ENCODE peak calls at places on chromosomes 4 and X, in four cellular contexts. U, D, W and P are unnamed samples.

GRCh38 chr4:82063017-82063416 is 310.8 kb downstream of the HNRNPD start:
- DNase-seq in U (no peak), D (no peak), W (no peak), P (no peak)

GRCh38 chrX:116010939-116011338 is 159.6 kb upstream of the AGTR2 start:
- DNase-seq in U (no peak), D (no peak), W (no peak), P (no peak)

GRCh38 chr4:177190995-177191568 is 118.6 kb upstream of the NEIL3 start:
- DNase-seq in U (no peak), D (no peak), W (no peak), P (no peak)

GRCh38 chr4:10639664-10640063 is 44.9 kb downstream of the CLNK start:
- DNase-seq in U (no peak), D (no peak), W (no peak), P (no peak)

GRCh38 chrX:47278684-47279083 is 45.9 kb downstream of the USP11 start:
- DNase-seq in U (no peak), D (no peak), W (no peak), P (no peak)

GRCh38 chrX:38986586-38986985 is 185.3 kb downstream of the MID1IP1 start:
- DNase-seq in U (no peak), D (no peak), W (no peak), P (no peak)

GRCh38 chrX:130539721-130540321 is 138.0 kb downstream of the RBMX2 start:
- DNase-seq in U (no peak), D (peak), W (peak), P (no peak)

GRCh38 chr4:149441338-149441737 is 374.3 kb downstream of the IQCM start:
- DNase-seq in U (no peak), D (no peak), W (no peak), P (no peak)

GRCh38 chr4:20217951-20218350 is 33.8 kb upstream of the SLIT2 start:
- DNase-seq in U (no peak), D (no peak), W (no peak), P (no peak)

GRCh38 chr4:123976285-123976684 is 579.7 kb downstream of the SPRY1 start:
- DNase-seq in U (no peak), D (no peak), W (no peak), P (no peak)

GRCh38 chr4:176409627-176410026 is 89.9 kb downstream of the SPCS3 start:
- DNase-seq in U (no peak), D (no peak), W (no peak), P (no peak)

GRCh38 chr4:1864076-1865008 is 6.9 kb upstream of the NSD2 start:
- DNase-seq in U (no peak), D (no peak), W (no peak), P (no peak)

GRCh38 chr4:48704091-48704802 is 75.8 kb downstream of the FRYL start:
- DNase-seq in U (no peak), D (no peak), W (no peak), P (no peak)

GRCh38 chr4:128862608-128863313 is 53.3 kb downstream of the JADE1 start:
- DNase-seq in U (peak), D (no peak), W (no peak), P (no peak)

GRCh38 chrX:17744896-17745523 is 7.7 kb downstream of the SCML1 start:
- DNase-seq in U (no peak), D (no peak), W (no peak), P (no peak)
- TF ChIP-seq GABPA in U (no peak), D (no peak), W (no peak), P (no peak)

GRCh38 chr4:114257516-114257915 is 278.1 kb upstream of the ARSJ start:
- DNase-seq in U (no peak), D (no peak), W (no peak), P (no peak)
- TF ChIP-seq NRF1 in U (no peak), D (no peak), W (no peak), P (no peak)

DNA sequence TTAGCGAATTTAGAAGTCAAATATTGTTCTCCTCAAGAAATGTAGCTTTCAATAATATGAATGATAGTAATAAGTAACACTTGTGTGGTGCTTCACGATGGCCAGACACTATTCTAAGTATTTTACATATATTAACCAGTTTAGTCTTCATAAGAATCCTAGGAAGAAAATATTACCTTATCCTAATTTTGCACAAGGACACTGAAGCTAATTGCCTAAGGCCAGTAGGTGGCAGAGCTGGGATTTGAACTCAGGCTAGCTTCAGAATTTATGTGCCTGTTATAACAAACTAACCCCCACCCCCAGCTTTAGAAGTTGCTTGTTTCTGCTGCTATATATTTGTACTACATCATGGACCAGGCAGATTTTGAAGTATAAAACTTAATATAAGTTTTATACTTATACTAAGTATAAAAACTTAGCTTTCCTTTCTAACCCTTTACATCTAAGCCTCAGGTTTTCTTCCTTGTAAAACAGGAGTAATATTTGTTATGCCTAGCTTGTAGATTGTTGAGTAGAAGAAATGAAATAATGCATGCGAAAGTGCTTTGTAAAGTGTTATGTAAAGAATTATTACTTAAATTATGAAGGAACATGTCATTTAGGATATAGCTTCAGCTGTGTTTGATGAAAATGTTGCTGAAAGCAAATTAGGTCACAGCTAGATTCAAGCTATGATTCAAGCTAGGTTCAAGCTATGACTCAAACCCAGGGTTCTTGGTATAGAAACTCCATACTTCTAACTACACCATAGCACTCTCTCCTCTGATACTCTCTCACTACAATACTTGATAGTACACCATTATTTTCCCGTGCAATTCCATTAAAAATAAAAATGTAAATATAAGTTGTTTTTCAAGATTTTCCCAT is 4.2 kb upstream of the CDS1 start:
- DNase-seq in U (no peak), D (peak), W (peak), P (no peak)
- TF ChIP-seq GABPA in U (no peak), D (no peak), W (no peak), P (no peak)

GRCh38 chr4:16229604-16230003 is 3.3 kb upstream of the TAPT1 start:
- DNase-seq in U (no peak), D (no peak), W (no peak), P (no peak)

GRCh38 chr4:16227462-16227868 is 1.2 kb upstream of the TAPT1 start:
- DNase-seq in U (no peak), D (no peak), W (peak), P (no peak)

GRCh38 chr4:16230308-16230707 is 4.0 kb upstream of the TAPT1 start:
- DNase-seq in U (no peak), D (no peak), W (no peak), P (no peak)

GRCh38 chr4:16233569-16234177 is 7.4 kb upstream of the TAPT1 start:
- DNase-seq in U (no peak), D (no peak), W (no peak), P (no peak)

GRCh38 chr4:16231570-16232252 is 5.4 kb upstream of the TAPT1 start:
- DNase-seq in U (no peak), D (no peak), W (no peak), P (no peak)
- TF ChIP-seq NRF1 in U (no peak), D (no peak), W (no peak), P (no peak)

DNA sequence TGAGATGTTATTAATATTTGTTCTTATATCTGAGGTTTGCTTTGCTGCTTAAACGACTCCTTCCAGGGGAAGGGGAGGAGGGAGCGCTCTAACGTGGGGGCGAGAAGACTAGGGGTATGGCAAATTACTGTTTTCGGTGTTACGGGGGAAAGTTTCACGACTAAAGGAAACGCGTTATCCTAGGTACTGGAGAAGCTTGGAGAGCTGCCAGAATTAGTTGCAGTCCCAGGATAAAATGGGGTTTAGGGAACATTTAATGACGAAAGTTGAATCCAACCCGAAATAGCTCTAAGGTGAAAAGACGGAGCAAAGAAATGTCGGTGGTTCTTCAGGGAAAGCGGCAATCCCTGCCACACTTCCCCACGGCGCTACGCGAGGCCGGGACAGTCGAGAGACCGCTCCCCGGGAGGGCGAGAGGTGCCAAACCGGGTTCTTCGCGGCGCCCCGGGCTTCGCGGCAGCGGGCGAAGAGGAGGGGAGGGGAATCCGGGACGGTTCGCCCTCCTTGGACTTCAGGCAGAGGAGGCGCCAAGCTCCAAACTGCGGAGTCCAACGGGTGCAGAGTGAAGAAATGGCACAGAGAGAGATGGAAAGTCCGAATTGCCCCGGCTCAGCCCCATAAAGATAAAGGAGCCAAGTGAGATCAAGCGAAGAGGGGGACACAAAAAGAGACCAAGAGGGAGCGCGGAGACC is 719 bp downstream of the THOC2 start:
- DNase-seq in U (no peak), D (peak), W (peak), P (no peak)
- TF ChIP-seq GABPA in U (no peak), D (no peak), W (no peak), P (no peak)

GRCh38 chr4:145709843-145710242 is 29.9 kb downstream of the C4orf51 start:
- DNase-seq in U (no peak), D (no peak), W (no peak), P (no peak)
- TF ChIP-seq NRF1 in U (no peak), D (no peak), W (no peak), P (no peak)